ENCODE peak calls at places on chromosomes 13 and 19, in seven cellular contexts. One of them, this sample, is unnamed.

GRCh38 chr19:4720037-4720700 is 3.5 kb downstream of the DPP9 start:
- DNase-seq in HCT116: no peak
- DNase-seq in PC-9: no peak
- DNase-seq in osteoblast: peak; percentile 60
- DNase-seq in PC-3: no peak
- DNase-seq in GM23248: no peak
- DNase-seq in H1: no peak
- DNase-seq in this sample: no peak

GRCh38 chr13:52780092-52780491 is 40.5 kb upstream of the CNMD start:
- DNase-seq in HCT116: no peak
- DNase-seq in PC-9: no peak
- DNase-seq in osteoblast: no peak
- DNase-seq in PC-3: no peak
- DNase-seq in GM23248: no peak
- DNase-seq in H1: no peak
- DNase-seq in this sample: peak; percentile 85

GRCh38 chr19:18520848-18521691 is 800 bp downstream of the ELL start:
- DNase-seq in HCT116: no peak
- DNase-seq in PC-9: no peak
- DNase-seq in osteoblast: peak; percentile 69
- DNase-seq in PC-3: no peak
- DNase-seq in GM23248: peak; percentile 63
- DNase-seq in H1: no peak
- DNase-seq in this sample: peak; percentile 78

GRCh38 chr19:33468361-33469170 is 53.0 kb downstream of the PEPD start:
- DNase-seq in HCT116: no peak
- DNase-seq in PC-9: no peak
- DNase-seq in osteoblast: peak; percentile 68
- DNase-seq in PC-3: no peak
- DNase-seq in GM23248: no peak
- DNase-seq in H1: no peak
- DNase-seq in this sample: no peak

GRCh38 chr13:52599853-52600603 is 42.2 kb upstream of the HNRNPA1L2 start:
- DNase-seq in HCT116: no peak
- DNase-seq in PC-9: no peak
- DNase-seq in osteoblast: peak; percentile 88
- DNase-seq in PC-3: no peak
- DNase-seq in GM23248: peak; percentile 67
- DNase-seq in H1: no peak
- DNase-seq in this sample: peak; percentile 22

GRCh38 chr19:48630289-48631036 is 6.7 kb downstream of the DBP start:
- DNase-seq in HCT116: no peak
- DNase-seq in PC-9: no peak
- DNase-seq in osteoblast: peak; percentile 83
- DNase-seq in PC-3: no peak
- DNase-seq in GM23248: peak; percentile 63
- DNase-seq in H1: no peak
- DNase-seq in this sample: no peak

GRCh38 chr13:31154939-31155338 is 6.8 kb downstream of the HSPH1 start:
- DNase-seq in HCT116: no peak
- DNase-seq in PC-9: no peak
- DNase-seq in osteoblast: no peak
- DNase-seq in PC-3: no peak
- DNase-seq in GM23248: no peak
- DNase-seq in H1: no peak
- DNase-seq in this sample: no peak

GRCh38 chr13:46296920-46297319 is 85.2 kb downstream of the LRRC63 start:
- DNase-seq in HCT116: peak; percentile 19
- DNase-seq in PC-9: no peak
- DNase-seq in osteoblast: peak; percentile 58
- DNase-seq in PC-3: peak; percentile 18
- DNase-seq in GM23248: peak; percentile 92
- DNase-seq in H1: no peak
- DNase-seq in this sample: no peak

GRCh38 chr13:46908511-46908910 is 11.7 kb upstream of the HTR2A start:
- DNase-seq in HCT116: no peak
- DNase-seq in PC-9: no peak
- DNase-seq in osteoblast: peak; percentile 35
- DNase-seq in PC-3: no peak
- DNase-seq in GM23248: peak; percentile 91
- DNase-seq in H1: no peak
- DNase-seq in this sample: no peak

GRCh38 chr19:42023121-42023942 is 29.3 kb upstream of the ATP1A3 start:
- DNase-seq in HCT116: peak; percentile 28
- DNase-seq in PC-9: no peak
- DNase-seq in osteoblast: peak; percentile 77
- DNase-seq in PC-3: peak; percentile 23
- DNase-seq in GM23248: peak; percentile 70
- DNase-seq in H1: no peak
- DNase-seq in this sample: peak; percentile 14

GRCh38 chr19:22144394-22144793 is 52.4 kb downstream of the ZNF676 start:
- DNase-seq in HCT116: peak; percentile 3
- DNase-seq in PC-9: no peak
- DNase-seq in osteoblast: no peak
- DNase-seq in PC-3: no peak
- DNase-seq in GM23248: peak; percentile 7
- DNase-seq in H1: no peak
- DNase-seq in this sample: no peak

GRCh38 chr13:50543767-50544166 is 299.7 kb downstream of the DLEU7 start:
- DNase-seq in HCT116: no peak
- DNase-seq in PC-9: no peak
- DNase-seq in osteoblast: no peak
- DNase-seq in PC-3: peak; percentile 48
- DNase-seq in GM23248: peak; percentile 84
- DNase-seq in H1: no peak
- DNase-seq in this sample: no peak

GRCh38 chr19:11798391-11799296 is at the start of gene ZNF491:
- DNase-seq in HCT116: no peak
- DNase-seq in PC-9: no peak
- DNase-seq in osteoblast: peak; percentile 99
- DNase-seq in PC-3: peak; percentile 90
- DNase-seq in GM23248: peak; percentile 94
- DNase-seq in H1: peak; percentile 75
- DNase-seq in this sample: peak; percentile 94

GRCh38 chr19:50720921-50721291 is 1.3 kb upstream of the SHANK1 start:
- DNase-seq in HCT116: no peak
- DNase-seq in PC-9: no peak
- DNase-seq in osteoblast: peak; percentile 95
- DNase-seq in PC-3: peak; percentile 48
- DNase-seq in GM23248: peak; percentile 94
- DNase-seq in H1: no peak
- DNase-seq in this sample: no peak

GRCh38 chr13:112842343-112842856 is 126.6 kb upstream of the MCF2L start:
- DNase-seq in HCT116: no peak
- DNase-seq in PC-9: no peak
- DNase-seq in osteoblast: peak; percentile 72
- DNase-seq in PC-3: no peak
- DNase-seq in GM23248: no peak
- DNase-seq in H1: no peak
- DNase-seq in this sample: peak; percentile 40

GRCh38 chr13:111853766-111854165 is 213.2 kb upstream of the SOX1 start:
- DNase-seq in HCT116: no peak
- DNase-seq in PC-9: no peak
- DNase-seq in osteoblast: no peak
- DNase-seq in PC-3: no peak
- DNase-seq in GM23248: no peak
- DNase-seq in H1: no peak
- DNase-seq in this sample: no peak

GRCh38 chr13:111559612-111560423 is 239.4 kb downstream of the TEX29 start:
- DNase-seq in HCT116: no peak
- DNase-seq in PC-9: no peak
- DNase-seq in osteoblast: no peak
- DNase-seq in PC-3: no peak
- DNase-seq in GM23248: no peak
- DNase-seq in H1: no peak
- DNase-seq in this sample: no peak

GRCh38 chr13:27472441-27472840 is 22.1 kb upstream of the MTIF3 start:
- DNase-seq in HCT116: no peak
- DNase-seq in PC-9: peak; percentile 43
- DNase-seq in osteoblast: no peak
- DNase-seq in PC-3: peak; percentile 78
- DNase-seq in GM23248: no peak
- DNase-seq in H1: no peak
- DNase-seq in this sample: no peak
- H2AFZ ChIP-seq in HCT116: no peak overlapping the region
- H2AFZ ChIP-seq in PC-9: no peak overlapping the region
- H2AFZ ChIP-seq in osteoblast: no peak overlapping the region
- H2AFZ ChIP-seq in PC-3: peak overlapping the region; percentile 46
- H2AFZ ChIP-seq in GM23248: no peak overlapping the region
- H2AFZ ChIP-seq in H1: no peak overlapping the region
- H2AFZ ChIP-seq in this sample: no peak overlapping the region

GRCh38 chr13:30113531-30113930 is 193.8 kb downstream of the KATNAL1 start:
- DNase-seq in HCT116: no peak
- DNase-seq in PC-9: no peak
- DNase-seq in osteoblast: no peak
- DNase-seq in PC-3: no peak
- DNase-seq in GM23248: peak; percentile 39
- DNase-seq in H1: no peak
- DNase-seq in this sample: no peak
- H3K4me2 ChIP-seq in HCT116: no peak overlapping the region
- H3K4me2 ChIP-seq in PC-9: no peak overlapping the region
- H3K4me2 ChIP-seq in osteoblast: no peak overlapping the region
- H3K4me2 ChIP-seq in PC-3: no peak overlapping the region
- H3K4me2 ChIP-seq in GM23248: peak overlapping the region; percentile 86
- H3K4me2 ChIP-seq in H1: no peak overlapping the region
- H3K4me2 ChIP-seq in this sample: no peak overlapping the region

GRCh38 chr19:2273356-2274184 is 8.4 kb downstream of the PEAK3 start:
- DNase-seq in HCT116: peak; percentile 59
- DNase-seq in PC-9: peak; percentile 49
- DNase-seq in osteoblast: peak; percentile 99
- DNase-seq in PC-3: peak; percentile 66
- DNase-seq in GM23248: peak; percentile 77
- DNase-seq in H1: peak; percentile 73
- DNase-seq in this sample: peak; percentile 94
- H2AFZ ChIP-seq in HCT116: no peak overlapping the region
- H2AFZ ChIP-seq in PC-9: no peak overlapping the region
- H2AFZ ChIP-seq in osteoblast: no peak overlapping the region
- H2AFZ ChIP-seq in PC-3: no peak overlapping the region
- H2AFZ ChIP-seq in GM23248: no peak overlapping the region
- H2AFZ ChIP-seq in H1: no peak overlapping the region
- H2AFZ ChIP-seq in this sample: no peak overlapping the region

GRCh38 chr13:44438234-44438579 is 64.6 kb downstream of the SERP2 start:
- DNase-seq in HCT116: no peak
- DNase-seq in PC-9: no peak
- DNase-seq in osteoblast: no peak
- DNase-seq in PC-3: no peak
- DNase-seq in GM23248: no peak
- DNase-seq in H1: no peak
- DNase-seq in this sample: no peak

GRCh38 chr13:44437356-44438233 is 64.0 kb downstream of the SERP2 start:
- DNase-seq in HCT116: no peak
- DNase-seq in PC-9: peak; percentile 40
- DNase-seq in osteoblast: no peak
- DNase-seq in PC-3: peak; percentile 75
- DNase-seq in GM23248: peak; percentile 64
- DNase-seq in H1: no peak
- DNase-seq in this sample: peak; percentile 39

GRCh38 chr13:44439615-44440014 is 66.0 kb downstream of the SERP2 start:
- DNase-seq in HCT116: no peak
- DNase-seq in PC-9: no peak
- DNase-seq in osteoblast: no peak
- DNase-seq in PC-3: no peak
- DNase-seq in GM23248: no peak
- DNase-seq in H1: no peak
- DNase-seq in this sample: no peak

GRCh38 chr13:44436589-44437337 is 63.1 kb downstream of the SERP2 start:
- DNase-seq in HCT116: peak; percentile 90
- DNase-seq in PC-9: peak; percentile 73
- DNase-seq in osteoblast: peak; percentile 92
- DNase-seq in PC-3: peak; percentile 85
- DNase-seq in GM23248: peak; percentile 92
- DNase-seq in H1: peak; percentile 86
- DNase-seq in this sample: peak; percentile 55

GRCh38 chr13:44440046-44440608 is 66.5 kb downstream of the SERP2 start:
- DNase-seq in HCT116: no peak
- DNase-seq in PC-9: no peak
- DNase-seq in osteoblast: no peak
- DNase-seq in PC-3: no peak
- DNase-seq in GM23248: no peak
- DNase-seq in H1: no peak
- DNase-seq in this sample: no peak
- H3K4me2 ChIP-seq in HCT116: no peak overlapping the region
- H3K4me2 ChIP-seq in PC-9: no peak overlapping the region
- H3K4me2 ChIP-seq in osteoblast: no peak overlapping the region
- H3K4me2 ChIP-seq in PC-3: no peak overlapping the region
- H3K4me2 ChIP-seq in GM23248: no peak overlapping the region
- H3K4me2 ChIP-seq in H1: no peak overlapping the region
- H3K4me2 ChIP-seq in this sample: no peak overlapping the region

DNA sequence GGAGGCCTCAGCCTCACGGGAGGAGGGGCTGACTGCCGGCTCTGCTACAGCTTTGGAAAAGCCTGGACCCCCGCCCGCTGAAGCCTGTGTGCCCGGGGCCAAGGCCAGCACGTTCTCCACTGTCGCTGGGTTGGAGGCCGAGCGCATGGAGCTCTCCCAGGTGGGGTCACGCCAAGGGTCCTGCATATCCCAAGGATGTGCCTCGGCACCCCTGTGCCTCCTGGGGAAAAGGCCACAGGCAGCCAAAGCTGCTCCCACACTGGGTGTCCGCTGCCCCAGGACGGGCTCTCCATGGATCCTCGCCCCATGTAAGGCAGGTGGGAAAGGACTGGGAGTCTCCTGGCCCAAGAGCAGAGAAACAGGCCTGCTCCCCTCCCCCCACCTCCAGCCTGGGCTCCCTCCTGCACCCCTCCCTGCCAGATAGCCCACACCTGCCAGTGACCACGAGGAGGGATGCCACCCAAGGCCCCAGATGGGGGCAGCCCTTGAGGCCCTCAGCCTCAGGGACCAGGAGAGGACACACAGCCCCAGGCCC is 64.0 kb downstream of the MLLT1 start:
- DNase-seq in HCT116: no peak
- DNase-seq in PC-9: no peak
- DNase-seq in osteoblast: peak; percentile 65
- DNase-seq in PC-3: no peak
- DNase-seq in GM23248: no peak
- DNase-seq in H1: no peak
- DNase-seq in this sample: no peak
- H2AFZ ChIP-seq in HCT116: no peak overlapping the region
- H2AFZ ChIP-seq in PC-9: no peak overlapping the region
- H2AFZ ChIP-seq in osteoblast: no peak overlapping the region
- H2AFZ ChIP-seq in PC-3: no peak overlapping the region
- H2AFZ ChIP-seq in GM23248: no peak overlapping the region
- H2AFZ ChIP-seq in H1: no peak overlapping the region
- H2AFZ ChIP-seq in this sample: no peak overlapping the region